ENCODE peak calls at places on chromosome 1, in six cellular contexts. M, L, B, O, Z and K are unnamed samples.

GRCh38 chr1:87436534-87436933 is 107.9 kb downstream of the LMO4 start:
- DNase-seq in B (no peak), O (no peak), L (peak; percentile 37), M (peak; percentile 23), Z (no peak), K (no peak)

GRCh38 chr1:234869182-234870019 is 259.2 kb downstream of the TOMM20 start:
- DNase-seq in Z (no peak), O (no peak), M (no peak), B (no peak), L (no peak), K (no peak)

GRCh38 chr1:1347663-1348419 is 1.4 kb downstream of the DVL1 start:
- DNase-seq in L (no peak), M (peak; percentile 74), O (peak; percentile 85), B (no peak), Z (peak; percentile 25), K (no peak)

GRCh38 chr1:37403166-37403565 is 71.2 kb upstream of the ZC3H12A start:
- DNase-seq in Z (no peak), M (no peak), L (no peak), B (no peak), O (no peak), K (no peak)

GRCh38 chr1:113800487-113800886 is 11.8 kb downstream of the RSBN1 start:
- DNase-seq in B (no peak), O (no peak), L (no peak), Z (no peak), M (no peak), K (no peak)

GRCh38 chr1:29520571-29521437 is 284.5 kb downstream of the PTPRU start:
- DNase-seq in O (no peak), M (no peak), L (no peak), Z (no peak), B (no peak), K (no peak)

GRCh38 chr1:30707412-30708360 is 15.7 kb downstream of the MATN1 start:
- DNase-seq in L (peak; percentile 81), O (peak; percentile 76), Z (peak; percentile 56), B (peak; percentile 59), M (peak; percentile 87), K (no peak)

GRCh38 chr1:202161151-202162048 is 998 bp upstream of the PTPN7 start:
- DNase-seq in L (no peak), B (no peak), Z (no peak), O (no peak), M (no peak), K (no peak)

GRCh38 chr1:47684964-47685762 is 247.3 kb downstream of the FOXD2 start:
- DNase-seq in O (peak; percentile 36), Z (no peak), L (no peak), M (no peak), B (no peak), K (no peak)

GRCh38 chr1:212638419-212639151 is 30.0 kb downstream of the ATF3 start:
- DNase-seq in L (no peak), B (peak; percentile 24), Z (peak; percentile 76), M (peak; percentile 82), O (no peak), K (no peak)

GRCh38 chr1:84174051-84174556 is 30.0 kb downstream of the PRKACB start:
- DNase-seq in O (no peak), B (peak; percentile 18), M (no peak), Z (peak; percentile 65), L (no peak), K (peak; percentile 77)

GRCh38 chr1:226622012-226622411 is 73.4 kb downstream of the STUM start:
- DNase-seq in Z (no peak), O (no peak), L (no peak), M (no peak), B (no peak), K (no peak)

GRCh38 chr1:10663668-10664035 is 132.8 kb downstream of the CASZ1 start:
- DNase-seq in L (peak; percentile 83), M (peak; percentile 94), Z (peak; percentile 10), O (no peak), B (no peak), K (no peak)

GRCh38 chr1:34166191-34167090 is 1.4 kb upstream of the CSMD2 start:
- DNase-seq in L (no peak), Z (no peak), O (no peak), M (no peak), B (no peak), K (no peak)

GRCh38 chr1:36992139-36992940 is 42.0 kb downstream of the GRIK3 start:
- DNase-seq in M (no peak), Z (no peak), B (no peak), O (no peak), L (no peak), K (no peak)

GRCh38 chr1:41381691-41382530 is 20.7 kb downstream of the FOXO6 start:
- DNase-seq in O (peak; percentile 43), B (peak; percentile 35), M (peak; percentile 49), Z (no peak), L (peak; percentile 76), K (no peak)

GRCh38 chr1:41380979-41381690 is 19.9 kb downstream of the FOXO6 start:
- DNase-seq in B (no peak), O (peak; percentile 38), L (peak; percentile 73), Z (no peak), M (no peak), K (no peak)

GRCh38 chr1:41383094-41383852 is 22.0 kb downstream of the FOXO6 start:
- DNase-seq in M (no peak), B (peak; percentile 48), O (no peak), L (no peak), Z (peak; percentile 31), K (peak; percentile 28)

GRCh38 chr1:41384579-41384978 is 23.3 kb downstream of the FOXO6 start:
- DNase-seq in M (no peak), O (no peak), B (no peak), Z (no peak), L (no peak), K (no peak)

DNA sequence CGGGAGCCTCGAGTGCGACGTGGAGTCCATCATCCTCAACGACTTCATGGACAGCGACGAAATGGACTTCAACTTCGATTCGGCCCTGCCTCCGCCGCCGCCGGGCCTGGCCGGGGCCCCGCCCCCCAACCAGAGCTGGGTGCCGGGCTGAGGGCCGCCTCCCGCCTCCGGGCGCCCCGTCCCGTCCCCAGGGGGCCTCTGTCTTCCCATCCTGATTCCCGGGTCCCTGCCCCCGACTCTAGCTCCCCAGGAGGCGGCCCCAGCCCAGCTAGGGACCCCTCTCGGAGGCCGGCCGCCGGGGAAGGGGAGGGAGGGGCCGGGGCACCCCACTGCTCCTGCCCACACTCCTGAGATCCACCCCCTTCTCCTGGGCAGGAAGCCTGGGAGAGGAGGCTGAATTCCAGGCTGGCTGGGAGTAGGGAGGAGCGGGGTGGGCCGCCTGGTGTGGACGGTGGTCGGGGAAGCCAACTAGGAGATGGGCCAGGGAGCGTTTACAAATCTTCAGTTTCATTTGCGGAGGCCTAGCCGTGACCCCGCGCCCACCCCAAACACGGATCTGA is 21.4 kb downstream of the FOXO6 start:
- DNase-seq in M (no peak), O (peak; percentile 57), B (no peak), L (peak; percentile 75), Z (no peak), K (no peak)
- TF ChIP-seq CTCF in M (no peak), O (no peak), B (no peak), L (no peak), Z (no peak), K (no peak)

DNA sequence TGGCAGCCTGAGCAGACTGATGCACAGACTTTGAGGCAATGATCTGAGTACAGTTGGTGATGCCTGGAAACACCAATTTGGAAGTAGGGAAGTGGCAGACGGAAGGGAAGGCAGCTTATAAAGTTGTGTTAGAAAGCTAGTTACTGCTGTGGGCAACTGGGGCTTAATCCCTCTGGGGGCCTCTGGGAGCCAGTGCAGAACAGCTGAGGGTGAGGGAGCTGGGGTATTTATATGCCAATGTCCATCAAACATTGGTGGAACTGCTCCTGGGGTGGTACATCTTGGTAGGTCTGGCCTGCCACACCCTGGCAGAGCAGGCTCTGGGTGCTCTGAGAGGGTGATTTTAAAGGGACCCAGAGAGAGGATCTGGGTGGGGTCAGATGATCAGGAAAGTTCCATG is 28.1 kb downstream of the TNFRSF8 start:
- DNase-seq in M (no peak), O (no peak), Z (no peak), B (no peak), L (no peak), K (no peak)
- H3K4me1 ChIP-seq in M (no peaks in the 10 kb centered on the region), O (no peaks in the 10 kb centered on the region), Z (no peaks in the 10 kb centered on the region), B (no peaks in the 10 kb centered on the region), L (no peaks in the 10 kb centered on the region), K (no peaks in the 10 kb centered on the region)

GRCh38 chr1:35220976-35221375 is 28.0 kb upstream of the SFPQ start:
- DNase-seq in O (no peak), Z (no peak), B (no peak), M (peak; percentile 12), L (no peak), K (no peak)
- TF ChIP-seq CTCF in O (peak; percentile 19), Z (peak; percentile 30), B (peak; percentile 47), M (peak; percentile 46), L (peak; percentile 17), K (peak; percentile 53)

GRCh38 chr1:8420318-8420717 is 102.4 kb downstream of the SLC45A1 start:
- DNase-seq in Z (no peak), O (peak; percentile 74), B (no peak), L (no peak), M (no peak), K (no peak)
- H3K4me1 ChIP-seq in Z (peaks cover 23% of the 10 kb centered on the region), O (peaks cover 22% of the 10 kb centered on the region), B (peaks cover 16% of the 10 kb centered on the region), L (peaks cover 18% of the 10 kb centered on the region), M (peaks cover 50% of the 10 kb centered on the region), K (peaks cover 33% of the 10 kb centered on the region)

GRCh38 chr1:39917825-39918224 is 16.1 kb upstream of the MYCL start:
- DNase-seq in L (no peak), Z (no peak), B (no peak), M (no peak), O (no peak), K (no peak)
- TF ChIP-seq CTCF in L (no peak), Z (no peak), B (no peak), M (no peak), O (no peak), K (peak; percentile 47)

DNA sequence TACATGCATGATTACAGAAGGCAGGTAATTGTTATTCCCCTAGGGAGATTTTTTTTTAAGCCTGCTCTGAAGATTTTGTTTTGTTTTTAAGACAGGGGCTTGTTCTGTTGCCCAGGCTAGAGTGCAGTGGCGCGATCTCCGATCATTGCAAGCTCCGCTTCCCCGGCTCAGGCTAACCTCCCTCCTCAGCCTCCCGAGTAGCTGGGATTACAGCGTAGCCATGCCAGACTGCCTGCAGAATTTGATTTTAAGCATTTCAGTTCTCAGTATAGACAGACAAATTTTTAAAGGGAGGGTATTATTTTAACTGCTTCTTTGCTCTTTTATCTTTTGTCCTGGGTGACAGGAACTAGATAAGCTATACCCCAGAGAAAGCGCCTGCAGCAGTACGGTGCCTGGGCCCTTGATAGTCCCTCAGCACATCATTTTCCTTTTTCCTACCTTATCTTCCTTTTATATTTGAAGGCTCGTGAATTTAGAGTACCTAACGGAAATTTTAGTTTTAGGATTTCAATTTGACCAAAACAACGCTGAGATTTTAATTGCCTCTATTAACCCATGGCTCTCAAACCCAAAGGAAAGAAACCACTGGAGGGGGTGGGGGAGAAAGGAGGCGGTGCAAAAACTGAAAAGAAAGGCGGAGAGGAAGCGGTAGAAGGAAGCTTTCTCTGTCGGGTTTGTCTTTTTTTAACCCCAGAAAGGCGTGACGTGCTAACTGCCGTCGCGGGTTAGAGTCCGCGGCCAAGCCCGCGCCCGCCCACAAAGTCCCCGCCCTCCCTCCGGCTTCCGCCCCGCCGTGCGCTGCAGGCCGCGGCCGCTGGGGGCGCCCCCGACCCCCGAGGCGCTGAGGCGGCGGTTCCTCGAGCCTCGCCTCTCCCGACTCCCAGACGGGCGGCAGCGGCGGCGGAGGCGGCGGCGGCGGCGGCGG is at the start of gene EEIG2:
- DNase-seq in M (peak; percentile 89), B (peak; percentile 87), O (peak; percentile 91), L (peak; percentile 94), Z (peak; percentile 82), K (no peak)
- H3K4me1 ChIP-seq in M (peaks cover 17% of the 10 kb centered on the region), B (peaks cover 2% of the 10 kb centered on the region), O (no peaks in the 10 kb centered on the region), L (no peaks in the 10 kb centered on the region), Z (no peaks in the 10 kb centered on the region), K (peaks cover 12% of the 10 kb centered on the region)